ENCODE peak calls at places on chromosomes 4 and X, in seven cellular contexts. F is mesenchymal stem cell, D is neuronal stem cell, U is H9, R is trophoblast cell, N is mesendoderm, O is IMR-90. X is an unnamed sample.

GRCh38 chr4:153233761-153234371 is 29.6 kb downstream of the TRIM2 start:
- DNase-seq in F (peak; percentile 86), D (no peak), U (no peak), R (peak; percentile 68), N (peak; percentile 67), O (peak; percentile 93), X (no peak)

GRCh38 chr4:3403104-3403906 is 38.5 kb upstream of the HGFAC start:
- DNase-seq in F (no peak), D (no peak), U (no peak), R (no peak), N (no peak), O (no peak), X (no peak)

GRCh38 chrX:138191998-138192397 is 519.5 kb downstream of the FGF13 start:
- DNase-seq in F (no peak), D (peak; percentile 24), U (peak; percentile 29), R (no peak), N (peak; percentile 62), O (peak; percentile 19), X (no peak)

GRCh38 chr4:76384052-76384451 is 36.9 kb downstream of the CCDC158 start:
- DNase-seq in F (no peak), D (no peak), U (no peak), R (peak; percentile 82), N (peak; percentile 6), O (no peak), X (no peak)

GRCh38 chrX:81316163-81316562 is 114.3 kb downstream of the SH3BGRL start:
- DNase-seq in F (no peak), D (no peak), U (no peak), R (no peak), N (no peak), O (peak; percentile 13), X (no peak)

GRCh38 chr4:166941629-166942028 is 292.7 kb downstream of the SPOCK3 start:
- DNase-seq in F (no peak), D (no peak), U (no peak), R (peak; percentile 58), N (peak; percentile 13), O (no peak), X (no peak)

GRCh38 chr4:163528618-163529017 is 34.1 kb downstream of the TMA16 start:
- DNase-seq in F (no peak), D (no peak), U (no peak), R (no peak), N (no peak), O (no peak), X (no peak)

GRCh38 chr4:73066928-73067327 is 2.6 kb downstream of the COX18 start:
- DNase-seq in F (no peak), D (no peak), U (no peak), R (no peak), N (no peak), O (no peak), X (no peak)

GRCh38 chr4:25949166-25949748 is 35.2 kb downstream of the SMIM20 start:
- DNase-seq in F (peak; percentile 34), D (peak; percentile 36), U (peak; percentile 70), R (no peak), N (peak; percentile 93), O (no peak), X (no peak)

GRCh38 chrX:70138622-70139021 is 5.4 kb downstream of the IGBP1 start:
- DNase-seq in F (no peak), D (no peak), U (no peak), R (no peak), N (no peak), O (no peak), X (no peak)

GRCh38 chr4:81913427-81913878 is 441.7 kb upstream of the RASGEF1B start:
- DNase-seq in F (peak; percentile 10), D (peak; percentile 71), U (peak; percentile 86), R (peak; percentile 57), N (peak; percentile 94), O (peak; percentile 31), X (peak; percentile 81)
- H2BK120ac ChIP-seq in F (no peak overlapping the region), D (no peak overlapping the region), U (no peak overlapping the region), R (no peak overlapping the region), N (no peak overlapping the region), O (no peak overlapping the region), X (no peak overlapping the region)

GRCh38 chr4:183984561-183984960 is 79.5 kb downstream of the STOX2 start:
- DNase-seq in F (no peak), D (no peak), U (no peak), R (no peak), N (no peak), O (no peak), X (no peak)
- H4K8ac ChIP-seq in F (no peak overlapping the region), D (no peak overlapping the region), U (no peak overlapping the region), R (no peak overlapping the region), N (no peak overlapping the region), O (no peak overlapping the region), X (no peak overlapping the region)

GRCh38 chr4:108224628-108225053 is 55.9 kb upstream of the LEF1 start:
- DNase-seq in F (peak; percentile 86), D (no peak), U (no peak), R (no peak), N (peak; percentile 91), O (peak; percentile 13), X (no peak)
- H2BK120ac ChIP-seq in F (no peak overlapping the region), D (no peak overlapping the region), U (no peak overlapping the region), R (no peak overlapping the region), N (no peak overlapping the region), O (no peak overlapping the region), X (no peak overlapping the region)

GRCh38 chr4:1505511-1506451 is 99.5 kb upstream of the NKX1-1 start:
- DNase-seq in F (no peak), D (no peak), U (peak; percentile 20), R (no peak), N (no peak), O (no peak), X (peak; percentile 46)

GRCh38 chr4:1503583-1504471 is 97.6 kb upstream of the NKX1-1 start:
- DNase-seq in F (no peak), D (no peak), U (peak; percentile 24), R (no peak), N (peak; percentile 2), O (no peak), X (peak; percentile 31)

GRCh38 chr4:1506956-1507721 is 100.9 kb upstream of the NKX1-1 start:
- DNase-seq in F (no peak), D (peak; percentile 18), U (peak; percentile 18), R (no peak), N (no peak), O (no peak), X (no peak)

GRCh38 chr4:1502976-1503375 is 96.7 kb upstream of the NKX1-1 start:
- DNase-seq in F (no peak), D (no peak), U (peak; percentile 22), R (no peak), N (no peak), O (no peak), X (no peak)

DNA sequence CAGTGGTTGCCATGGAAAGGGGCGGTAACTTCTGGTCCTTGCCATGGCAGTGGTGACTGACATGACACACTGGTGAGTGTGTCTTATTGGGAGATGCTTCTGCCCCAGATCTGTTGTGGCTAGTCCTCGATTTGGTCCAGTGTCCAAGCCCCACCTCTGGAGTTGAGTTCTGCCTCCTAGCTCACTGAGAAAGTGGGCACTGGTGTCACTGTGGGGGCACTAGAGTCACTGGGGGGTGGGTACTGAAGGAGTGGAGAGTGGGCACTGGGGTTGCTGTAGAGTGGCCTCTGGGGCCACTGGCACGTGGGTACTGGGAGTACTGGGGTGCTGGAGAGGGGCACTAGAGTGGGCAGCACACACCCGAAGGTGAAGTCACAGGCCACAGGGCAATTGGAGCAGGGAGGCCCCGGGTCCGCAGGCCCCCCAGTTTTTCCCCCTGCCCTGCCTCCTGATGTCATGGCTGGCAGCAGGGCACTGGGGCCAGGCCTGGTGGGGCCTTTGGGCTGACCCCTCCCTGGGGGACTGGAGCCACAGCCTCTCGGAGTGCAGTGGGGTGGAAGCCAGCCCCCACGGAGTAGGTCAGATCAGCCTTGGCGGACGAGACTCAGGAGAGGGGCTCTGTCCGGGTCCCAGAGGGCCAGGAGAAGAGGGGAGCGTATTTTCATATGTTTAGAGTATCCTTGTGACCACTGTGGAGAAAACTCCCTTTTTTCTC is 98.7 kb upstream of the NKX1-1 start:
- DNase-seq in F (no peak), D (no peak), U (no peak), R (no peak), N (peak; percentile 2), O (no peak), X (no peak)
- H4K8ac ChIP-seq in F (no peak overlapping the region), D (no peak overlapping the region), U (no peak overlapping the region), R (no peak overlapping the region), N (no peak overlapping the region), O (no peak overlapping the region), X (no peak overlapping the region)

GRCh38 chrX:72666451-72666850 is 47.7 kb downstream of the PHKA1 start:
- DNase-seq in F (no peak), D (no peak), U (no peak), R (no peak), N (no peak), O (peak; percentile 40), X (no peak)
- H2BK120ac ChIP-seq in F (no peak overlapping the region), D (no peak overlapping the region), U (no peak overlapping the region), R (no peak overlapping the region), N (no peak overlapping the region), O (no peak overlapping the region), X (no peak overlapping the region)

DNA sequence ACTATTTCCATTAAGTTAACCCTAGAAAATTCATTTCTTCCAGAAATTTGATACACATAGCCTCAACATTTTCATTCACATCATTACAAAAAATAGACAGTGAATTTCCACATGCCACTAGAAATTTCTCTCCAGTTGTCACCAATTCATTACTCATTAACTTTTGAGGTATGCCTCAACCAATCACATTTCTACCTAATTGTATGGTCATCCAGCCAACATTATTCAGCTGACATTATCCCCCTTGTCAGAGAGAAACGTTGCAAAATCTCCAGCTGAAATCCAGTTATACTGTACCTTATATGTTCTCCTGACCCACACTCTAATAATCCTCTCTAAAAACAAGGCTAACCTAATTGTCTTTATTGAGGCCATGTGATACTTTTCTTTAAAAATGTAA is 24.8 kb downstream of the FRYL start:
- DNase-seq in F (no peak), D (no peak), U (no peak), R (no peak), N (no peak), O (no peak), X (no peak)
- H4K8ac ChIP-seq in F (no peak overlapping the region), D (no peak overlapping the region), U (no peak overlapping the region), R (no peak overlapping the region), N (no peak overlapping the region), O (no peak overlapping the region), X (no peak overlapping the region)

DNA sequence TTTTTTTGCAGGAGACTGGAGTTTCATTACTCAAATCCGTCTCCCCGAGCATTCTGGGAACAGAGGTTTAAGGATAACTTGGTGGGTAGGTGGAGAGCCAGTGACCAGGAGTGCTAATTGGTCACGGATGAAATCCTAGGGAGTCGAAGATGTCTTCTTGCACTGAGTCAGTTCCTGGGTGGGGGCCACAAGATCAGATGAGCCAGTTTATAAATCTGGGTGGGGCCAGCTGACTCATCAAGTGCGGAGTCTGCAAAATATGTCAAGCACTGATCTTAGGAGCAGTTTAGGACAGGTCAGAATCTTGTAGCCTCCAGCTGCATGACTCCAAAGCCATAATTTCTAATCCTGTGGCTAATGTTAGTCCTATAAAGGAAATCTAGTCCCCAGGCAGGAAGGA is 741.3 kb downstream of the PCDH7 start:
- DNase-seq in F (peak; percentile 1), D (no peak), U (no peak), R (no peak), N (no peak), O (no peak), X (no peak)
- H2BK120ac ChIP-seq in F (no peak overlapping the region), D (no peak overlapping the region), U (no peak overlapping the region), R (no peak overlapping the region), N (no peak overlapping the region), O (no peak overlapping the region), X (no peak overlapping the region)

X was measured in H1.